ENCODE peak calls at places on chromosome 21, in seven cellular contexts. R, E, L, X, N, K and H are unnamed samples.

GRCh38 chr21:43599728-43600127 is 59.6 kb downstream of the HSF2BP start:
- DNase-seq in K (no peak), L (no peak), E (no peak), X (no peak), R (no peak), N (no peak), H (no peak)

GRCh38 chr21:45333583-45334121 is 46.0 kb upstream of the POFUT2 start:
- DNase-seq in E (no peak), K (no peak), R (no peak), L (peak), N (no peak), X (peak), H (no peak)

GRCh38 chr21:28086861-28087581 is 905.7 kb downstream of the LTN1 start:
- DNase-seq in X (no peak), L (no peak), E (peak), K (no peak), N (no peak), R (no peak), H (no peak)

GRCh38 chr21:17359781-17360180 is 153.1 kb upstream of the CXADR start:
- DNase-seq in E (peak), R (no peak), L (peak), X (no peak), N (no peak), K (peak), H (no peak)

GRCh38 chr21:31667639-31668038 is 8.1 kb downstream of the SOD1 start:
- DNase-seq in K (peak), X (no peak), E (no peak), N (no peak), L (no peak), R (no peak), H (no peak)

GRCh38 chr21:33286600-33287456 is 20.7 kb downstream of the IL10RB start:
- DNase-seq in N (no peak), L (peak), X (no peak), E (no peak), R (peak), K (peak), H (no peak)

GRCh38 chr21:29231781-29232548 is 66.8 kb upstream of the BACH1 start:
- DNase-seq in L (peak), N (no peak), R (no peak), K (no peak), X (no peak), E (no peak), H (no peak)

GRCh38 chr21:39681257-39681656 is 63.7 kb upstream of the IGSF5 start:
- DNase-seq in K (no peak), R (no peak), L (no peak), X (no peak), N (no peak), E (no peak), H (no peak)

GRCh38 chr21:43981151-43981870 is 30.8 kb upstream of the TRAPPC10 start:
- DNase-seq in K (no peak), X (no peak), E (no peak), R (no peak), N (no peak), L (no peak), H (no peak)

GRCh38 chr21:41953831-41954653 is at the start of gene C2CD2:
- DNase-seq in L (peak), K (peak), X (peak), R (peak), N (no peak), E (peak), H (peak)

GRCh38 chr21:16047857-16048256 is 318.1 kb downstream of the USP25 start:
- DNase-seq in X (no peak), E (no peak), L (no peak), K (no peak), R (no peak), N (no peak), H (no peak)

GRCh38 chr21:45530423-45531113 is 11.7 kb downstream of the SLC19A1 start:
- DNase-seq in L (no peak), X (peak), K (no peak), N (no peak), E (no peak), R (no peak), H (no peak)

GRCh38 chr21:41167348-41168342 is at the start of gene BACE2:
- DNase-seq in N (peak), R (peak), L (peak), X (peak), K (peak), E (no peak), H (peak)

GRCh38 chr21:39869141-39869818 is 2.0 kb downstream of the PCP4 start:
- DNase-seq in X (no peak), E (no peak), N (no peak), K (no peak), L (no peak), R (no peak), H (no peak)

GRCh38 chr21:33820371-33820770 is 95.2 kb downstream of the ATP5PO start:
- DNase-seq in L (no peak), R (no peak), E (no peak), N (no peak), K (no peak), X (no peak), H (no peak)

GRCh38 chr21:15841856-15842564 is 112.2 kb downstream of the USP25 start:
- DNase-seq in L (peak), N (no peak), X (no peak), R (peak), K (peak), E (no peak), H (no peak)

GRCh38 chr21:44667612-44668011 is 885 bp upstream of the KRTAP12-2 start:
- DNase-seq in K (no peak), N (no peak), E (no peak), R (no peak), X (no peak), L (no peak), H (no peak)

GRCh38 chr21:41453198-41453597 is 27.2 kb downstream of the MX1 start:
- DNase-seq in E (no peak), X (no peak), N (no peak), R (no peak), L (no peak), K (no peak), H (no peak)

GRCh38 chr21:29149771-29150425 is 19.5 kb downstream of the MAP3K7CL start:
- DNase-seq in X (no peak), E (no peak), R (peak), K (peak), N (no peak), L (peak), H (no peak)

GRCh38 chr21:41500931-41501381 is 7.0 kb downstream of the TMPRSS2 start:
- DNase-seq in L (no peak), K (no peak), X (no peak), E (no peak), N (no peak), R (no peak), H (no peak)

GRCh38 chr21:23026878-23027277 is 2028.7 kb downstream of the NCAM2 start:
- DNase-seq in R (no peak), X (no peak), L (no peak), E (no peak), N (no peak), K (no peak), H (no peak)

GRCh38 chr21:36883532-36884486 is 82.7 kb downstream of the HLCS start:
- DNase-seq in N (no peak), X (no peak), K (peak), E (no peak), R (peak), L (no peak), H (no peak)

GRCh38 chr21:36709030-36709867 is 10.3 kb downstream of the SIM2 start:
- DNase-seq in R (no peak), N (no peak), L (peak), X (peak), K (no peak), E (no peak), H (no peak)

GRCh38 chr21:41953249-41953830 is 478 bp downstream of the C2CD2 start:
- DNase-seq in K (peak), L (no peak), R (peak), X (no peak), N (no peak), E (no peak), H (peak)

GRCh38 chr21:38878394-38879179 is 72.9 kb downstream of the ETS2 start:
- DNase-seq in K (no peak), R (no peak), L (no peak), N (no peak), X (no peak), E (no peak), H (no peak)

GRCh38 chr21:16124397-16125130 is 394.8 kb downstream of the USP25 start:
- DNase-seq in K (peak), L (peak), N (no peak), R (peak), E (no peak), X (no peak), H (no peak)

GRCh38 chr21:44913425-44914175 is 7.1 kb downstream of the ITGB2 start:
- DNase-seq in N (no peak), L (no peak), E (no peak), K (no peak), R (no peak), X (no peak), H (no peak)

GRCh38 chr21:24829397-24829796 is 777.9 kb downstream of the MRPL39 start:
- DNase-seq in R (no peak), X (no peak), L (no peak), E (no peak), N (no peak), K (no peak), H (no peak)

GRCh38 chr21:42535602-42536171 is 22.0 kb downstream of the SLC37A1 start:
- DNase-seq in E (peak), X (peak), N (no peak), K (no peak), L (peak), R (no peak), H (no peak)